ENCODE peak calls at places on chromosomes 3 and 15, in nine cellular contexts. K is activated CD8-positive, alpha-beta memory T cell treated with anti-CD3 and anti-CD28 coated beads for 24 hours; B is endothelial cell; T is endodermal cell; I is A549; S is COR-L47; V is MM.1S; D is foreskin fibroblast; E is cardiac fibroblast. Y is an unnamed sample.
A peak's percentile ranks its signal among the peaks of the same experiment; 100 is the strongest.

GRCh38 chr3:197024881-197025735 is 4.5 kb downstream of the MELTF start:
- DNase-seq in K (no peak), B (no peak), T (peak; percentile 31), I (no peak), S (no peak), V (no peak), D (no peak), E (no peak), Y (no peak)

GRCh38 chr3:180633722-180634121 is 31.8 kb downstream of the TTC14 start:
- DNase-seq in K (no peak), B (peak; percentile 7), T (peak; percentile 65), I (no peak), S (peak; percentile 19), V (no peak), D (no peak), E (no peak), Y (no peak)

GRCh38 chr3:14438262-14438661 is 35.9 kb downstream of the SLC6A6 start:
- DNase-seq in K (no peak), B (no peak), T (no peak), I (no peak), S (no peak), V (no peak), D (no peak), E (no peak), Y (no peak)

GRCh38 chr15:64856429-64857145 is 14.9 kb downstream of the PLEKHO2 start:
- DNase-seq in K (no peak), B (no peak), T (peak; percentile 53), I (peak; percentile 38), S (no peak), V (no peak), D (peak; percentile 64), E (peak; percentile 40), Y (no peak)

GRCh38 chr3:124829819-124830554 is 57.2 kb downstream of the ITGB5 start:
- DNase-seq in K (no peak), B (no peak), T (no peak), I (no peak), S (no peak), V (no peak), D (no peak), E (no peak), Y (no peak)

GRCh38 chr15:45732544-45733130 is 97.8 kb downstream of the SQOR start:
- DNase-seq in K (no peak), B (no peak), T (no peak), I (no peak), S (peak; percentile 61), V (no peak), D (no peak), E (no peak), Y (peak; percentile 37)

GRCh38 chr3:45647148-45647619 is 42.0 kb upstream of the SACM1L start:
- DNase-seq in K (no peak), B (no peak), T (no peak), I (peak; percentile 91), S (no peak), V (no peak), D (peak; percentile 83), E (peak; percentile 95), Y (no peak)

GRCh38 chr3:52195823-52196331 is 2.1 kb upstream of the ALAS1 start:
- DNase-seq in K (no peak), B (no peak), T (no peak), I (no peak), S (no peak), V (no peak), D (peak; percentile 67), E (peak; percentile 81), Y (no peak)

GRCh38 chr15:62211348-62211747 is 46.3 kb upstream of the C2CD4B start:
- DNase-seq in K (no peak), B (no peak), T (no peak), I (no peak), S (no peak), V (no peak), D (no peak), E (no peak), Y (no peak)

GRCh38 chr3:14836049-14836468 is 17.3 kb downstream of the FGD5 start:
- DNase-seq in K (no peak), B (no peak), T (no peak), I (no peak), S (no peak), V (no peak), D (peak; percentile 13), E (no peak), Y (peak; percentile 28)

GRCh38 chr15:57476533-57476975 is 100.2 kb downstream of the CGNL1 start:
- DNase-seq in K (no peak), B (no peak), T (no peak), I (no peak), S (no peak), V (no peak), D (peak; percentile 28), E (peak; percentile 37), Y (no peak)

GRCh38 chr3:191269289-191270085 is 59.7 kb upstream of the CCDC50 start:
- DNase-seq in K (no peak), B (no peak), T (no peak), I (no peak), S (no peak), V (no peak), D (no peak), E (no peak), Y (no peak)

GRCh38 chr3:47444103-47444502 is 31.6 kb downstream of the SCAP start:
- DNase-seq in K (no peak), B (no peak), T (no peak), I (no peak), S (no peak), V (no peak), D (no peak), E (no peak), Y (no peak)

GRCh38 chr15:59594493-59594942 is 17.1 kb upstream of the GCNT3 start:
- DNase-seq in K (no peak), B (no peak), T (no peak), I (peak; percentile 98), S (no peak), V (no peak), D (peak; percentile 70), E (peak; percentile 89), Y (no peak)

GRCh38 chr3:11380314-11380713 is 108.1 kb downstream of the ATG7 start:
- DNase-seq in K (no peak), B (no peak), T (no peak), I (no peak), S (no peak), V (no peak), D (no peak), E (no peak), Y (no peak)

GRCh38 chr3:124627501-124627908 is 102.7 kb upstream of the UMPS start:
- DNase-seq in K (no peak), B (no peak), T (no peak), I (no peak), S (no peak), V (no peak), D (no peak), E (no peak), Y (peak; percentile 61)

GRCh38 chr3:29382399-29382798 is 101.5 kb downstream of the RBMS3 start:
- DNase-seq in K (no peak), B (no peak), T (no peak), I (no peak), S (no peak), V (no peak), D (peak; percentile 22), E (peak; percentile 79), Y (no peak)

GRCh38 chr3:123272547-123272946 is 70.8 kb downstream of the SEC22A start:
- DNase-seq in K (no peak), B (no peak), T (peak; percentile 40), I (peak; percentile 69), S (no peak), V (no peak), D (peak; percentile 24), E (peak; percentile 72), Y (no peak)

GRCh38 chr3:195093731-195094130 is 177.2 kb downstream of the XXYLT1 start:
- DNase-seq in K (no peak), B (no peak), T (no peak), I (no peak), S (no peak), V (no peak), D (no peak), E (no peak), Y (no peak)

GRCh38 chr15:36090276-36090946 is 489.0 kb upstream of the CDIN1 start:
- DNase-seq in K (no peak), B (no peak), T (no peak), I (no peak), S (no peak), V (no peak), D (no peak), E (no peak), Y (no peak)

GRCh38 chr3:10366681-10367101 is 45.8 kb upstream of the SEC13 start:
- DNase-seq in K (no peak), B (no peak), T (no peak), I (peak; percentile 67), S (no peak), V (no peak), D (peak; percentile 96), E (peak; percentile 97), Y (no peak)

GRCh38 chr15:73601449-73602425 is 31.5 kb downstream of the NPTN start:
- DNase-seq in K (no peak), B (peak; percentile 23), T (no peak), I (peak; percentile 42), S (no peak), V (no peak), D (peak; percentile 52), E (peak; percentile 78), Y (no peak)

GRCh38 chr3:143476965-143477640 is 357.5 kb downstream of the CHST2 start:
- DNase-seq in K (no peak), B (no peak), T (no peak), I (no peak), S (no peak), V (no peak), D (no peak), E (peak; percentile 20), Y (no peak)

GRCh38 chr15:74800559-74801094 is 12.0 kb upstream of the LMAN1L start:
- DNase-seq in K (no peak), B (no peak), T (no peak), I (no peak), S (no peak), V (no peak), D (no peak), E (no peak), Y (no peak)

GRCh38 chr3:120370463-120370862 is 21.3 kb upstream of the LRRC58 start:
- DNase-seq in K (no peak), B (no peak), T (no peak), I (no peak), S (no peak), V (no peak), D (no peak), E (no peak), Y (no peak)

GRCh38 chr3:155078959-155079794 is 942 bp upstream of the MME start:
- DNase-seq in K (no peak), B (no peak), T (peak; percentile 50), I (no peak), S (no peak), V (no peak), D (no peak), E (peak; percentile 57), Y (no peak)

GRCh38 chr3:110940074-110940473 is 131.5 kb upstream of the NECTIN3 start:
- DNase-seq in K (no peak), B (no peak), T (no peak), I (peak; percentile 6), S (no peak), V (no peak), D (no peak), E (no peak), Y (no peak)

GRCh38 chr15:63532307-63532744 is 27.9 kb downstream of the USP3 start:
- DNase-seq in K (no peak), B (no peak), T (no peak), I (peak; percentile 37), S (no peak), V (no peak), D (no peak), E (peak; percentile 32), Y (no peak)

GRCh38 chr3:9915252-9916141 is 1.4 kb upstream of the IL17RC start:
- DNase-seq in K (peak; percentile 77), B (peak; percentile 66), T (peak; percentile 88), I (no peak), S (peak; percentile 9), V (peak; percentile 12), D (peak; percentile 62), E (peak; percentile 58), Y (peak; percentile 76)

Y was measured in stomach.